ENCODE peak calls at places on chromosomes 4 and X, in seven cellular contexts. F is Caco-2, C is PC-3, I is WERI-Rb-1, X is cardiac fibroblast, U is BJ, K is GM06990. H is an unnamed sample.

GRCh38 chrX:86383681-86384540 is 235.7 kb downstream of the DACH2 start:
- DNase-seq in F (no peak), C (no peak), I (no peak), X (no peak), U (no peak), K (no peak), H (no peak)

GRCh38 chrX:40855411-40855810 is 120.1 kb upstream of the MED14 start:
- DNase-seq in F (no peak), C (peak), I (no peak), X (no peak), U (no peak), K (no peak), H (no peak)

GRCh38 chrX:111928457-111928856 is 52.5 kb downstream of the TRPC5OS start:
- DNase-seq in F (no peak), C (no peak), I (no peak), X (no peak), U (no peak), K (no peak), H (no peak)

GRCh38 chr4:6385288-6385687 is 87.1 kb downstream of the PPP2R2C start:
- DNase-seq in F (no peak), C (no peak), I (no peak), X (no peak), U (no peak), K (no peak), H (no peak)

GRCh38 chrX:6129751-6130150 is 98.9 kb downstream of the NLGN4X start:
- DNase-seq in F (no peak), C (no peak), I (no peak), X (no peak), U (no peak), K (no peak), H (no peak)

GRCh38 chr4:38948551-38948950 is 80.9 kb downstream of the FAM114A1 start:
- DNase-seq in F (no peak), C (peak), I (no peak), X (peak), U (peak), K (no peak), H (peak)

GRCh38 chr4:140928880-140929279 is 172.7 kb upstream of the TBC1D9 start:
- DNase-seq in F (no peak), C (peak), I (no peak), X (peak), U (no peak), K (no peak), H (no peak)

GRCh38 chr4:74451214-74451661 is 6.3 kb downstream of the AREG start:
- DNase-seq in F (no peak), C (peak), I (no peak), X (peak), U (no peak), K (no peak), H (no peak)

GRCh38 chrX:13357925-13358324 is 38.1 kb upstream of the ATXN3L start:
- DNase-seq in F (no peak), C (no peak), I (peak), X (no peak), U (no peak), K (no peak), H (peak)

GRCh38 chr4:112766422-112766821 is 129.5 kb downstream of the LARP7 start:
- DNase-seq in F (peak), C (peak), I (peak), X (peak), U (no peak), K (no peak), H (peak)

GRCh38 chrX:22043872-22044271 is 11.7 kb downstream of the PHEX start:
- DNase-seq in F (no peak), C (no peak), I (no peak), X (no peak), U (no peak), K (no peak), H (no peak)

GRCh38 chrX:132954323-132954722 is 4.1 kb downstream of the HS6ST2 start:
- DNase-seq in F (peak), C (peak), I (no peak), X (no peak), U (no peak), K (no peak), H (no peak)

GRCh38 chr4:94533405-94534223 is 81.9 kb downstream of the PDLIM5 start:
- DNase-seq in F (no peak), C (no peak), I (no peak), X (no peak), U (no peak), K (no peak), H (no peak)

GRCh38 chr4:60759518-60760245 is 440.4 kb upstream of the ADGRL3 start:
- DNase-seq in F (no peak), C (peak), I (no peak), X (no peak), U (no peak), K (no peak), H (no peak)

GRCh38 chr4:138841341-138841740 is 174.2 kb upstream of the NOCT start:
- DNase-seq in F (no peak), C (no peak), I (no peak), X (no peak), U (no peak), K (no peak), H (no peak)

GRCh38 chr4:171242831-171243230 is 570.4 kb upstream of the GALNTL6 start:
- DNase-seq in F (no peak), C (no peak), I (no peak), X (no peak), U (no peak), K (no peak), H (no peak)

GRCh38 chr4:184924516-184924915 is 93.8 kb upstream of the HELT start:
- DNase-seq in F (no peak), C (no peak), I (no peak), X (no peak), U (no peak), K (no peak), H (no peak)

GRCh38 chr4:88138561-88138960 is 19.9 kb downstream of the ABCG2 start:
- DNase-seq in F (no peak), C (peak), I (no peak), X (peak), U (peak), K (no peak), H (peak)

GRCh38 chr4:75511841-75512240 is 2.4 kb downstream of the RCHY1 start:
- DNase-seq in F (no peak), C (no peak), I (no peak), X (no peak), U (no peak), K (no peak), H (no peak)

GRCh38 chrX:124435616-124436015 is 89.3 kb downstream of the SH2D1A start:
- DNase-seq in F (no peak), C (no peak), I (no peak), X (no peak), U (no peak), K (no peak), H (no peak)

GRCh38 chr4:153486281-153487151 is 20.4 kb downstream of the TMEM131L start:
- DNase-seq in F (peak), C (peak), I (no peak), X (peak), U (peak), K (peak), H (peak)

GRCh38 chrX:56564182-56564885 is 907 bp downstream of the UBQLN2 start:
- DNase-seq in F (peak), C (peak), I (peak), X (peak), U (no peak), K (peak), H (no peak)

GRCh38 chr4:180560896-180561295 is 1682.3 kb upstream of the TENM3 start:
- DNase-seq in F (no peak), C (peak), I (no peak), X (peak), U (no peak), K (no peak), H (no peak)

GRCh38 chrX:108034725-108035124 is 10.1 kb upstream of the VSIG1 start:
- DNase-seq in F (no peak), C (peak), I (no peak), X (no peak), U (no peak), K (no peak), H (no peak)

GRCh38 chrX:117990438-117990837 is 126.2 kb downstream of the KLHL13 start:
- DNase-seq in F (no peak), C (no peak), I (no peak), X (no peak), U (no peak), K (no peak), H (no peak)

GRCh38 chr4:19227701-19228100 is 1024.0 kb upstream of the SLIT2 start:
- DNase-seq in F (no peak), C (peak), I (no peak), X (peak), U (no peak), K (no peak), H (no peak)

GRCh38 chrX:71652405-71652804 is 14.9 kb upstream of the LOC101059915 start:
- DNase-seq in F (peak), C (peak), I (peak), X (peak), U (no peak), K (no peak), H (no peak)

GRCh38 chr4:166318810-166319525 is 445.9 kb downstream of the TLL1 start:
- DNase-seq in F (no peak), C (peak), I (no peak), X (peak), U (peak), K (no peak), H (peak)

GRCh38 chrX:7943600-7944245 is 16.5 kb upstream of the PNPLA4 start:
- DNase-seq in F (no peak), C (no peak), I (no peak), X (no peak), U (no peak), K (no peak), H (no peak)

GRCh38 chr4:67122029-67122428 is 423.3 kb downstream of the CENPC start:
- DNase-seq in F (peak), C (peak), I (peak), X (no peak), U (no peak), K (no peak), H (no peak)

GRCh38 chr4:138241281-138242075 is 671 bp downstream of the SLC7A11 start:
- DNase-seq in F (peak), C (peak), I (no peak), X (peak), U (no peak), K (peak), H (no peak)

GRCh38 chr4:137226900-137227299 is 305.4 kb downstream of the PCDH18 start:
- DNase-seq in F (peak), C (peak), I (peak), X (peak), U (no peak), K (no peak), H (no peak)

DNA sequence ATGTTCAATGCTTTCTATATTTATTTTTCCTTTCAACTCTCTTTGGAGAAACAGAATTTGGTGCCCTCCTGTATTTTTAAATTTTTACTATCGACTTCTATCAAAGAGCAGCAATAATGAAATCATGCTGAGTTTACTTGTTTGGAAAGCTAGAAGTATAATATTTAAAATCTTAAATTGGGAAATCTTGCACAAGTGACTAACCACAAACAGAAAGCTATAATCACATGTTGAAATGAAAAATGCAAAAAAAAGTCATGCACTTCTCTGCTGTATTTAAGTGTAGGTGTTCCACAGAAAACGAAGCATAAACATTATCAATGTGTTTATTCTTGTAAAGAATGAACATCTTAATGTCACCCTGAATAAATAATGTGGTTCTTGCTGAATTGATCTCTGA is 306.1 kb downstream of the PCDH18 start:
- DNase-seq in F (no peak), C (no peak), I (no peak), X (no peak), U (no peak), K (no peak), H (no peak)
- H3K4me3 ChIP-seq in F (no peak), C (no peak), I (no peak), X (no peak), U (no peak), K (no peak), H (no peak)

DNA sequence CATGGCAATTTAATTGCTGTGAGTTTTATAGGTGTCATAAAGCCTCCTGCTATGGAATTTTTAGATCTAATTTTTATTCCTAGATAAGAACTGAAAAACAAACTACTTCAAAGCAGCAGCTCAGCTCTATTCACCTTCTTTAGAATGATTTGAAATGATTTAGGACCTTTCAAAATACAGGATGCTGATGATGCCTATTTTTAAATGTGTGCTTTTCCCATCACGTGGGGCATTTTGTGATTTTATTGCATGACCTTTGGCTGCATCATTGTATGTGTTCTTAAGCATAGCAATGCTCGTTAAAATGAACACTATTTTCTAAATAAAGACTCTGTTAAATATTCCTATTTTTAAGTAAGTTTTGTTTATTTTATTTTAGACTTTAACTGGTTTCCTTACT is 537.3 kb downstream of the STPG2 start:
- DNase-seq in F (no peak), C (peak), I (no peak), X (no peak), U (no peak), K (no peak), H (no peak)
- H3K4me3 ChIP-seq in F (no peak), C (no peak), I (no peak), X (no peak), U (no peak), K (no peak), H (no peak)

GRCh38 chr4:24792552-24792951 is 2.8 kb upstream of the SOD3 start:
- DNase-seq in F (no peak), C (no peak), I (no peak), X (no peak), U (no peak), K (no peak), H (no peak)

GRCh38 chr4:24793219-24794005 is 2.0 kb upstream of the SOD3 start:
- DNase-seq in F (peak), C (peak), I (no peak), X (peak), U (no peak), K (no peak), H (no peak)

GRCh38 chr4:24794916-24795665 is at the start of gene SOD3:
- DNase-seq in F (peak), C (peak), I (no peak), X (peak), U (peak), K (no peak), H (peak)

GRCh38 chr4:24795666-24796381 is 451 bp downstream of the SOD3 start:
- DNase-seq in F (peak), C (no peak), I (no peak), X (no peak), U (no peak), K (no peak), H (no peak)

GRCh38 chr4:24794111-24794860 is 1.1 kb upstream of the SOD3 start:
- DNase-seq in F (no peak), C (peak), I (no peak), X (peak), U (peak), K (no peak), H (no peak)
- H3K4me3 ChIP-seq in F (no peak), C (peak), I (no peak), X (no peak), U (no peak), K (no peak), H (no peak)

GRCh38 chr4:54274786-54275503 is 45.9 kb downstream of the PDGFRA start:
- DNase-seq in F (no peak), C (no peak), I (no peak), X (no peak), U (no peak), K (no peak), H (no peak)
- H3K4me3 ChIP-seq in F (no peak), C (no peak), I (no peak), X (no peak), U (no peak), K (no peak), H (no peak)

GRCh38 chr4:121198261-121198660 is 34.1 kb upstream of the TNIP3 start:
- DNase-seq in F (no peak), C (no peak), I (no peak), X (no peak), U (no peak), K (no peak), H (no peak)

GRCh38 chr4:121195649-121196048 is 31.5 kb upstream of the TNIP3 start:
- DNase-seq in F (no peak), C (no peak), I (no peak), X (no peak), U (no peak), K (no peak), H (no peak)

GRCh38 chr4:121199742-121200561 is 35.8 kb upstream of the TNIP3 start:
- DNase-seq in F (no peak), C (no peak), I (no peak), X (no peak), U (no peak), K (peak), H (no peak)

DNA sequence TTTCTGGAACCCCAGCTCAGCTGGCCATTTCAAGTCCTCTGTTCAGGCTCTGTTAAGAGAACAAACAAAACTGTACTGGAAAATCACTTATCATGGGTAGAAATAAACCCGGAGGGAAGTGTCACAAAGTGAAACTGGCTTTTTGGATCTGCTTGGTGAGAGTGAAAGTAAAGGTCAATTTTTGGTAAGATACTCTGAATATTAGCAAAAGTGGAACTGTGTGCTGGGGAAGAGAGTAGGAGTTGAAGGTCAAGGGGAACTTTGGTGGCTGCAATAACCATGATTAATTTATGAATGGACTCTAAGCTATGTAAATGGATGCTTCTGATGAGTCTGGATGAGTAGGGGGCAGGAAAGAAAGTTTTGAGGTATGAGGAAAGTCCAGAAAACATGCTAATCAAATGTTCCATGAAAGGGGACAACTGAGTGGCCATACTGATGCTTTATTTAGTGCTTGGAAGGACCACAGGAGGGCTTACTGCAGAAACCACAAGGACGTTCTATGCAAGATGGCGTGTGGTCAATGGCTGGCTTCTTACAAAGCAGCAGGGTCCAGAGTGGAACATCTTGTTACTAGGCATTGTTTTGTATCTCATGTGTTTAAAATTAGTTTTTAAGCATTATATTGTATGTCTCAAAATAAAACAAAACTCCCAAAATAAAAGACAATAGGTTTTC is 36.8 kb upstream of the TNIP3 start:
- DNase-seq in F (no peak), C (no peak), I (no peak), X (no peak), U (no peak), K (peak), H (no peak)
- H3K4me3 ChIP-seq in F (no peak), C (no peak), I (no peak), X (no peak), U (no peak), K (no peak), H (no peak)

GRCh38 chr4:155761047-155761446 is 2.2 kb downstream of the GUCY1B1 start:
- DNase-seq in F (no peak), C (no peak), I (no peak), X (no peak), U (no peak), K (no peak), H (no peak)
- H3K4me3 ChIP-seq in F (no peak), C (no peak), I (no peak), X (no peak), U (no peak), K (no peak), H (no peak)

DNA sequence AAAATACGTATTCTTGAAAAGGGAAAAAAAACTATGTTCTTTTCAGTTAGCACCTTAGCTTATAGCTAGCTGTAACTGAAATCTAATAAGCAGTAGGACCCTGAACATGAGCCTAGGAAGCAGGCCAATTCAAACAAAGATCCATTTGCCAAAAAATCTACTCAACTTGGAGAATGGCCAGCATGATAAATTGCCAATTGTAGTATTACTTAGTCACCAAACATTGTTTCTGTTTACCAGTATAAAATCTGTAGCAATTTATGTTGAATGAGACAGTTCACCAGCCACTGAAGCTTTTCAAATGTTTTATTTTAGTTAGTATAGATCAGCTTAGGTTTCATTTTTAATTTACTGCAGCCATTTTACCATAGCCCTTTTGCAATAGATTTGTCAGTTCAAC is 323.6 kb upstream of the DIPK2B start:
- DNase-seq in F (no peak), C (peak), I (no peak), X (peak), U (no peak), K (no peak), H (peak)
- H3K4me3 ChIP-seq in F (no peak), C (no peak), I (no peak), X (no peak), U (no peak), K (no peak), H (no peak)

DNA sequence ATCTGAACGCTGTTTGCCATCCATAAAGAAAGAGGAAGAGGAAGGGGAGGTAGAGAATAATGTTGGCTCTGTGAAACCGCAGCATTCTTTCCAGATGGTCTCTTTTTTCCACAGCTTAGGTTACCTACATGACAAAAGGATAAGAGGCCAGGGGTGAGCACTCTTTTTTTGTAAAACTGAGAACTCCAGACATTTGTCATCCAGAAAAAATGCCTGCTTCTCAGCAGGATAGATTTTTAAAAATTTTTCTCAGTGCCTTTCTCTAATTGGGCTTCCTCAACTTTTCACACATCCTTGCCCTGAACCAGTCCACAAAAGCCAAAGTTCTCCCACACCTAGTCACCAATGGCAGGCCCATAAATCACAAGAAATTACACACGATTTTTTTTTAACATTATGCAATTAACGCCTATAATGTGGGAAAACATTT is 158.1 kb upstream of the TENM3 start:
- DNase-seq in F (no peak), C (no peak), I (no peak), X (peak), U (peak), K (no peak), H (no peak)
- H3K4me3 ChIP-seq in F (no peak), C (no peak), I (no peak), X (no peak), U (no peak), K (no peak), H (no peak)

DNA sequence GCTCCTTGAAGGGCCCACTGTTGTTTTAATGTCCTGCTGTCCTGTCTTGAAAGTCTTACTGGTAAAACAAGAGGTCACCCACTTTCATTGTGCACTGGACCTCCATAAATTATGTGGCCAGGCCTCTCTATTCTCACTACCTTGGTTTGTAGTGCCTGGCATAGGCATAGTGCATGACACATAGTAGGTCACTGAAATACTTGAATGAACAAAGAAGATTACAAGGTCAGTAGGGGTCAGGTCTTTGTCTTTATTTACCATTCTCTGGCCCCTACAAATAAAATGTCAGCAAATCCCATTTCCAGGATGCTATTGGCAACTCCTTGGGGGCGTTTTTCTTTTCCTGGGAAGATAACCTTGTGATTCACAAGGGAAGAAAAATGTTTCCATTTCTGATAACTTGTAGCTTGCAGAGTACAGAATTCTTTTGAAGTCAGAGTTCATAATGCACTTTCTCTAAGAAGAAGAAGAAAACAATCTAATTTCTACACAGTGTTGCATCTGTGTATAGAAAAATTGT is 1.4 kb downstream of the PGM2 start:
- DNase-seq in F (no peak), C (no peak), I (no peak), X (no peak), U (no peak), K (no peak), H (no peak)
- H3K4me3 ChIP-seq in F (peak), C (peak), I (peak), X (peak), U (peak), K (peak), H (peak)